ENCODE peak calls at places on chromosomes 12 and 14, in ten cellular contexts. N is iPS-NIHi11; L is fibroblast of lung; E is nephron progenitor cell; Z is NCI-H1694; F is mucosa of descending colon; M is GM03348; D is activated naive CD4-positive, alpha-beta T cell treated with anti-CD3 and anti-CD28 coated beads, Interleukin-2, amount 50 U/mL, for 16 hours; X is CD4-positive, alpha-beta T cell; Q is fibroblast of the aortic adventitia. B is an unnamed sample.

GRCh38 chr14:22494486-22495135 is 94.4 kb downstream of the DAD1 start:
- DNase-seq in N (no peak), L (no peak), E (no peak), Z (no peak), F (no peak), M (no peak), D (no peak), X (no peak), Q (no peak), B (no peak)

GRCh38 chr12:122423258-122424165 is 1.0 kb upstream of the CLIP1 start:
- DNase-seq in N (peak), L (peak), E (peak), Z (no peak), F (peak), M (peak), D (no peak), X (no peak), Q (peak), B (peak)

GRCh38 chr12:96208801-96209534 is 14.8 kb downstream of the ELK3 start:
- DNase-seq in N (no peak), L (no peak), E (no peak), Z (no peak), F (no peak), M (no peak), D (no peak), X (no peak), Q (peak), B (no peak)

GRCh38 chr14:28813810-28814209 is 47.2 kb downstream of the FOXG1 start:
- DNase-seq in N (no peak), L (peak), E (no peak), Z (no peak), F (no peak), M (no peak), D (no peak), X (no peak), Q (peak), B (no peak)

GRCh38 chr12:113007166-113007565 is 28.8 kb downstream of the OAS2 start:
- DNase-seq in N (no peak), L (peak), E (no peak), Z (no peak), F (no peak), M (no peak), D (no peak), X (no peak), Q (peak), B (no peak)

GRCh38 chr12:66623455-66623854 is 55.4 kb downstream of the GRIP1 start:
- DNase-seq in N (no peak), L (peak), E (no peak), Z (no peak), F (no peak), M (peak), D (no peak), X (no peak), Q (no peak), B (no peak)

GRCh38 chr14:90726656-90727055 is 89.6 kb downstream of the TTC7B start:
- DNase-seq in N (peak), L (peak), E (peak), Z (peak), F (peak), M (peak), D (no peak), X (no peak), Q (peak), B (no peak)

GRCh38 chr12:132071001-132071810 is 72.9 kb downstream of the DDX51 start:
- DNase-seq in N (no peak), L (no peak), E (no peak), Z (no peak), F (no peak), M (no peak), D (no peak), X (no peak), Q (no peak), B (no peak)

GRCh38 chr12:109951136-109951535 is 45.0 kb downstream of the GIT2 start:
- DNase-seq in N (no peak), L (peak), E (no peak), Z (no peak), F (no peak), M (peak), D (no peak), X (no peak), Q (peak), B (no peak)

GRCh38 chr12:101570022-101570421 is 24.7 kb upstream of the MYBPC1 start:
- DNase-seq in N (no peak), L (peak), E (no peak), Z (peak), F (peak), M (peak), D (no peak), X (no peak), Q (peak), B (peak)

GRCh38 chr14:23160924-23161522 is 22.4 kb downstream of the SLC7A8 start:
- DNase-seq in N (peak), L (peak), E (no peak), Z (no peak), F (peak), M (peak), D (no peak), X (no peak), Q (peak), B (peak)

GRCh38 chr12:121801601-121802484 is 2.0 kb upstream of the SETD1B start:
- DNase-seq in N (no peak), L (peak), E (no peak), Z (peak), F (peak), M (no peak), D (peak), X (peak), Q (peak), B (peak)

GRCh38 chr14:22798528-22798927 is 16.7 kb downstream of the SLC7A7 start:
- DNase-seq in N (no peak), L (no peak), E (no peak), Z (no peak), F (no peak), M (no peak), D (no peak), X (no peak), Q (no peak), B (no peak)

B was measured in NCI-H2227 treated with DMSO at 0.1 percent for 48 hours.